ENCODE peak calls at places on chromosomes 7 and 10, in six cellular contexts. V is CD8-positive, alpha-beta memory T cell; L is CD8-positive, alpha-beta T cell; W is small intestine; N is mesendoderm; A is hepatocyte. P is an unnamed sample.

GRCh38 chr7:115707236-115707635 is 323.3 kb downstream of the TFEC start:
- DNase-seq in W (peak; percentile 22), V (no peak), A (peak; percentile 28), L (no peak), N (peak; percentile 80), P (no peak)

GRCh38 chr7:138907849-138908248 is 73.3 kb downstream of the KIAA1549 start:
- DNase-seq in N (peak; percentile 30), W (no peak), V (no peak), L (no peak), A (no peak), P (no peak)

GRCh38 chr10:27642023-27642589 is 103.5 kb downstream of the MKX start:
- DNase-seq in V (no peak), L (no peak), A (no peak), W (no peak), N (no peak), P (no peak)

GRCh38 chr7:7569113-7569527 is 2.4 kb downstream of the MIOS start:
- DNase-seq in L (no peak), W (no peak), N (no peak), A (no peak), V (no peak), P (peak; percentile 27)

GRCh38 chr10:31926765-31927596 is 1.6 kb downstream of the ARHGAP12 start:
- DNase-seq in V (no peak), L (no peak), W (peak; percentile 41), N (no peak), A (peak; percentile 23), P (no peak)

GRCh38 chr7:40194743-40195142 is 59.9 kb downstream of the SUGCT start:
- DNase-seq in N (no peak), W (no peak), V (no peak), L (no peak), A (no peak), P (no peak)

GRCh38 chr7:37504791-37505190 is 56.1 kb upstream of the ELMO1 start:
- DNase-seq in L (no peak), V (no peak), N (no peak), A (no peak), W (no peak), P (no peak)

GRCh38 chr7:17099083-17099973 is 199.1 kb upstream of the AHR start:
- DNase-seq in L (no peak), V (no peak), W (peak; percentile 93), A (peak; percentile 74), N (peak; percentile 18), P (no peak)

GRCh38 chr7:22331704-22332103 is 25.2 kb downstream of the RAPGEF5 start:
- DNase-seq in W (no peak), L (no peak), A (no peak), V (no peak), N (no peak), P (no peak)

GRCh38 chr10:44352316-44353127 is 32.4 kb downstream of the CXCL12 start:
- DNase-seq in L (no peak), V (no peak), A (peak; percentile 32), W (no peak), N (peak; percentile 84), P (no peak)

GRCh38 chr10:78432582-78432981 is 398.9 kb downstream of the RPS24 start:
- DNase-seq in W (no peak), A (no peak), L (no peak), V (no peak), N (peak; percentile 45), P (no peak)

GRCh38 chr7:93148135-93148534 is at the start of gene SAMD9L:
- DNase-seq in A (no peak), L (no peak), N (no peak), W (peak; percentile 75), V (no peak), P (no peak)

GRCh38 chr7:106425017-106425719 is 140.4 kb upstream of the NAMPT start:
- DNase-seq in V (no peak), W (peak; percentile 16), L (no peak), N (no peak), A (peak; percentile 88), P (peak; percentile 96)

GRCh38 chr10:4383683-4384082 is 442.3 kb upstream of the AKR1E2 start:
- DNase-seq in V (no peak), L (no peak), N (no peak), A (no peak), W (no peak), P (no peak)

GRCh38 chr10:339038-339391 is 203.8 kb downstream of the ZMYND11 start:
- DNase-seq in V (no peak), W (no peak), A (no peak), N (no peak), L (no peak), P (no peak)

GRCh38 chr10:91521444-91521843 is 111.3 kb downstream of the HECTD2 start:
- DNase-seq in A (no peak), L (no peak), W (no peak), V (no peak), N (no peak), P (peak; percentile 3)

GRCh38 chr7:55309040-55309991 is 55.8 kb upstream of the LANCL2 start:
- DNase-seq in N (no peak), L (peak; percentile 36), A (no peak), W (peak; percentile 9), V (peak; percentile 57), P (peak; percentile 93)

GRCh38 chr7:4878336-4879335 is 4.9 kb downstream of the RADIL start:
- DNase-seq in V (no peak), N (no peak), L (no peak), A (no peak), W (no peak), P (no peak)

GRCh38 chr10:50605280-50606270 is 18.2 kb downstream of the SGMS1 start:
- DNase-seq in A (peak; percentile 79), N (no peak), V (no peak), L (no peak), W (peak; percentile 87), P (peak; percentile 50)

GRCh38 chr10:14500172-14500765 is 169.5 kb upstream of the FRMD4A start:
- DNase-seq in A (peak; percentile 37), L (no peak), V (no peak), N (no peak), W (peak; percentile 75), P (no peak)

GRCh38 chr7:106629521-106629920 is 31.4 kb downstream of the CCDC71L start:
- DNase-seq in A (no peak), V (no peak), W (no peak), N (no peak), L (no peak), P (no peak)

GRCh38 chr7:43038229-43038628 is 74.2 kb upstream of the HECW1 start:
- DNase-seq in W (no peak), A (no peak), V (no peak), L (no peak), N (no peak), P (no peak)

GRCh38 chr10:80154978-80155695 is 22.6 kb downstream of the PLAC9 start:
- DNase-seq in V (no peak), N (no peak), A (no peak), L (no peak), W (no peak), P (no peak)

DNA sequence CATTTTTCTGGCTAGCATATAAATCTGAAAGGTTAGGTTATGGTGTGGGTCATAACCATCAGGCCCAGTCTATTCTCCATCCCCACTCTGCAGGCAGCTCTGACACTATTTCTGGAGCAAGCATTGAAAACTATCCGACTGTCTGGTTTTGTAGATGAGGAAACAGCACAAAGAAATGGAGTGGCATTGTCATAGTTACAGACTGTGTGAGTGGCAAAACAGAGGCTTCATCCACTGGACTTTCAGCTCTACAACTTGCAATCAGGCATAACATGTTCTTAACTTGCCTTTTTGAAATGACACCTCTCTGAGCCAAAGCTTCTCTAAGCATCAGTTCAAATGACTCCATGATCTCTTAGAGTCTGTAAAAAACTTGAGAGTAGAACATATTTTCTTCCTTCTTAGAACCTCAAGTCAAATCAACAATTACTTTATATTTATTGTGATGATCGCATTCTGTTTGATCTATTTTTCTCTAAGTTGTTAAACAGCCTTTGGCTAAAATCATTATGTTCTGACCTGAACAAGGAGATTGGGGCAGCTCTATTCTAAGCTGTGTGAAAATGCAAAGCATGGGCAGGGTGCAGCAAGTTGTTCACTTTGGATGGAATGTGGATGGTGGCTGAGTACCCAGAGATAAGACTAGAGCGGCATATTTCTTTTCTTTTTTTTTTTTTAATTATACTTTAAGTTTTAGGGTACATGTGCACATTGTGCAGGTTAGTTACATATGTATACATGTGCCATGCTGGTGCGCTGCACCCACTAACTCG is 68.5 kb downstream of the LRRC4 start:
- DNase-seq in A (no peak), L (no peak), N (no peak), W (no peak), V (no peak), P (no peak)
- H3K27ac ChIP-seq in A (peak overlapping the region; percentile 33), L (no peak overlapping the region), N (no peak overlapping the region), W (no peak overlapping the region), V (no peak overlapping the region), P (no peak overlapping the region)

GRCh38 chr7:155470186-155470487 is 12.2 kb downstream of the EN2 start:
- DNase-seq in A (no peak), W (no peak), N (no peak), V (no peak), L (no peak), P (no peak)
- H3K27me3 ChIP-seq in A (peaks cover 100% of the 10 kb centered on the region), W (peaks cover 22% of the 10 kb centered on the region), N (peaks cover 84% of the 10 kb centered on the region), V (peaks cover 73% of the 10 kb centered on the region), L (peaks cover 24% of the 10 kb centered on the region), P (peaks cover 78% of the 10 kb centered on the region)

GRCh38 chr7:122304604-122304975 is at the start of gene FEZF1:
- DNase-seq in A (peak; percentile 15), V (no peak), N (peak; percentile 68), W (no peak), L (no peak), P (no peak)

GRCh38 chr7:122303971-122304603 is 463 bp downstream of the FEZF1 start:
- DNase-seq in A (peak; percentile 12), L (no peak), W (no peak), V (no peak), N (peak; percentile 52), P (no peak)

GRCh38 chr7:122303522-122303970 is 1.0 kb downstream of the FEZF1 start:
- DNase-seq in A (no peak), L (no peak), W (no peak), V (no peak), N (peak; percentile 32), P (no peak)

GRCh38 chr7:122301858-122302745 is 2.4 kb downstream of the FEZF1 start:
- DNase-seq in A (peak; percentile 17), V (no peak), W (peak; percentile 66), L (no peak), N (peak; percentile 31), P (no peak)

DNA sequence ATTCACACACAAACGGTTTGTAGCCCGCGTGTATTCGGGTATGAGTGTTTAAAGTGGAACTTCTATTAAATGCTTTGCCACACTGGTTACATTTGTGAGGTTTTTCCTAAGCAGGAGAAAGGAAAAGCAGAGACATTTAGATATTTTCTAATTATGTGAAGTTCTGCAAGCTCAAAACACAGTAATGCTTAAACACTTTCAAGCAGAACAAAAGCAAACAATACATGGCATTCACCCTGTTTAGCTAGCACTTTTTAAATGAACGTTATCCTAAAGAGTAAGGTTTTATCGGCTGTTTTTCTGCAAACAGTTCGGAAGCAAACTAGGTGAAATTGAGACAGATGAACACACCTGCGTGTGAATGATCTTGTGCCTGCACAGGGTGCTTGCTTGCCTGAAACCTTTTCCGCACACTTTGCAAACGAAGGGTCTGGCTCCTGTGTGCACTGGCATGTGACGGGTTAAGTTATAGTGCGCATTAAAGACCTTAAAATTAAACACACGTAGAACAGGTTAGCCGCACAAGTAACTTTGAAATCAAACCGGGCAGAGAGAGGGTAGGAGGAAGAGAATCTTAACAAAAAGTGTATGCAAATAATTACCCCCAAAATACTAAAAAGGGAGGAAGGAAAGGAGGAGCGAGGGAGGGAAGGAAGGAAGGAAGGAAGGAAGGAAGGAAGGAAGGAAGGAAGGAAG is 1.6 kb downstream of the FEZF1 start:
- DNase-seq in N (no peak), L (no peak), W (no peak), A (no peak), V (no peak), P (no peak)
- H3K4me3 ChIP-seq in N (no peak overlapping the region), L (no peak overlapping the region), W (no peak overlapping the region), A (no peak overlapping the region), V (no peak overlapping the region), P (no peak overlapping the region)

GRCh38 chr10:23453465-23453864 is 14.6 kb downstream of the OTUD1 start:
- DNase-seq in W (no peak), N (no peak), A (no peak), V (no peak), L (no peak), P (no peak)
- H3K27ac ChIP-seq in W (no peak overlapping the region), N (no peak overlapping the region), A (no peak overlapping the region), V (no peak overlapping the region), L (no peak overlapping the region), P (no peak overlapping the region)

P was measured in HL-60.